ENCODE peak calls at places on chromosomes 6 and 20, in eight cellular contexts. One of them, this sample, is unnamed.

GRCh38 chr6:47134476-47135189 is 92.5 kb upstream of the ADGRF1 start:
- DNase-seq in activated T-helper 1 cell treated with anti-CD3 and anti-CD28 coated beads, Interleukin-12 subunit alpha, Interleukin-12 subunit beta, Interleukin-2, Interleukin-4 antibody, amounts not matched to agents 30 ng/mL and 10 ng/mL and 1 ng/mL, durations not matched to agents 14 hours and 24 hours and 36 hours: no peak
- DNase-seq in fibroblast of lung: peak
- DNase-seq in cardiac fibroblast: peak
- DNase-seq in SW 1271: peak
- DNase-seq in brain microvascular endothelial cell: peak
- DNase-seq in stimulated activated CD8-positive, alpha-beta memory T cell treated with anti-CD3 and anti-CD28 coated beads, Interleukin-4, amount 100 ng/mL, for 1 hour: no peak
- DNase-seq in neural crest cell: no peak
- DNase-seq in this sample: no peak

GRCh38 chr20:44598413-44599290 is 16.3 kb downstream of the PKIG start:
- DNase-seq in activated T-helper 1 cell treated with anti-CD3 and anti-CD28 coated beads, Interleukin-12 subunit alpha, Interleukin-12 subunit beta, Interleukin-2, Interleukin-4 antibody, amounts not matched to agents 30 ng/mL and 10 ng/mL and 1 ng/mL, durations not matched to agents 14 hours and 24 hours and 36 hours: peak
- DNase-seq in fibroblast of lung: no peak
- DNase-seq in cardiac fibroblast: peak
- DNase-seq in SW 1271: peak
- DNase-seq in brain microvascular endothelial cell: no peak
- DNase-seq in stimulated activated CD8-positive, alpha-beta memory T cell treated with anti-CD3 and anti-CD28 coated beads, Interleukin-4, amount 100 ng/mL, for 1 hour: no peak
- DNase-seq in neural crest cell: no peak
- DNase-seq in this sample: no peak

GRCh38 chr6:158205220-158205944 is 37.2 kb downstream of the GTF2H5 start:
- DNase-seq in activated T-helper 1 cell treated with anti-CD3 and anti-CD28 coated beads, Interleukin-12 subunit alpha, Interleukin-12 subunit beta, Interleukin-2, Interleukin-4 antibody, amounts not matched to agents 30 ng/mL and 10 ng/mL and 1 ng/mL, durations not matched to agents 14 hours and 24 hours and 36 hours: no peak
- DNase-seq in fibroblast of lung: peak
- DNase-seq in cardiac fibroblast: peak
- DNase-seq in SW 1271: no peak
- DNase-seq in brain microvascular endothelial cell: no peak
- DNase-seq in stimulated activated CD8-positive, alpha-beta memory T cell treated with anti-CD3 and anti-CD28 coated beads, Interleukin-4, amount 100 ng/mL, for 1 hour: no peak
- DNase-seq in neural crest cell: no peak
- DNase-seq in this sample: no peak

GRCh38 chr6:41470341-41471063 is 75.7 kb upstream of the FOXP4 start:
- DNase-seq in activated T-helper 1 cell treated with anti-CD3 and anti-CD28 coated beads, Interleukin-12 subunit alpha, Interleukin-12 subunit beta, Interleukin-2, Interleukin-4 antibody, amounts not matched to agents 30 ng/mL and 10 ng/mL and 1 ng/mL, durations not matched to agents 14 hours and 24 hours and 36 hours: no peak
- DNase-seq in fibroblast of lung: peak
- DNase-seq in cardiac fibroblast: peak
- DNase-seq in SW 1271: no peak
- DNase-seq in brain microvascular endothelial cell: peak
- DNase-seq in stimulated activated CD8-positive, alpha-beta memory T cell treated with anti-CD3 and anti-CD28 coated beads, Interleukin-4, amount 100 ng/mL, for 1 hour: no peak
- DNase-seq in neural crest cell: no peak
- DNase-seq in this sample: peak

GRCh38 chr20:43914697-43915208 is at the start of gene TOX2:
- DNase-seq in activated T-helper 1 cell treated with anti-CD3 and anti-CD28 coated beads, Interleukin-12 subunit alpha, Interleukin-12 subunit beta, Interleukin-2, Interleukin-4 antibody, amounts not matched to agents 30 ng/mL and 10 ng/mL and 1 ng/mL, durations not matched to agents 14 hours and 24 hours and 36 hours: peak
- DNase-seq in fibroblast of lung: peak
- DNase-seq in cardiac fibroblast: peak
- DNase-seq in SW 1271: peak
- DNase-seq in brain microvascular endothelial cell: no peak
- DNase-seq in stimulated activated CD8-positive, alpha-beta memory T cell treated with anti-CD3 and anti-CD28 coated beads, Interleukin-4, amount 100 ng/mL, for 1 hour: no peak
- DNase-seq in neural crest cell: peak
- DNase-seq in this sample: no peak

GRCh38 chr6:105459049-105459448 is 56.2 kb upstream of the PREP start:
- DNase-seq in activated T-helper 1 cell treated with anti-CD3 and anti-CD28 coated beads, Interleukin-12 subunit alpha, Interleukin-12 subunit beta, Interleukin-2, Interleukin-4 antibody, amounts not matched to agents 30 ng/mL and 10 ng/mL and 1 ng/mL, durations not matched to agents 14 hours and 24 hours and 36 hours: no peak
- DNase-seq in fibroblast of lung: peak
- DNase-seq in cardiac fibroblast: peak
- DNase-seq in SW 1271: no peak
- DNase-seq in brain microvascular endothelial cell: peak
- DNase-seq in stimulated activated CD8-positive, alpha-beta memory T cell treated with anti-CD3 and anti-CD28 coated beads, Interleukin-4, amount 100 ng/mL, for 1 hour: no peak
- DNase-seq in neural crest cell: no peak
- DNase-seq in this sample: no peak

GRCh38 chr6:11142296-11143027 is 30.9 kb upstream of the ERVFRD-1 start:
- DNase-seq in activated T-helper 1 cell treated with anti-CD3 and anti-CD28 coated beads, Interleukin-12 subunit alpha, Interleukin-12 subunit beta, Interleukin-2, Interleukin-4 antibody, amounts not matched to agents 30 ng/mL and 10 ng/mL and 1 ng/mL, durations not matched to agents 14 hours and 24 hours and 36 hours: no peak
- DNase-seq in fibroblast of lung: no peak
- DNase-seq in cardiac fibroblast: no peak
- DNase-seq in SW 1271: no peak
- DNase-seq in brain microvascular endothelial cell: no peak
- DNase-seq in stimulated activated CD8-positive, alpha-beta memory T cell treated with anti-CD3 and anti-CD28 coated beads, Interleukin-4, amount 100 ng/mL, for 1 hour: no peak
- DNase-seq in neural crest cell: no peak
- DNase-seq in this sample: no peak

GRCh38 chr6:156282087-156282486 is 495.1 kb upstream of the ARID1B start:
- DNase-seq in activated T-helper 1 cell treated with anti-CD3 and anti-CD28 coated beads, Interleukin-12 subunit alpha, Interleukin-12 subunit beta, Interleukin-2, Interleukin-4 antibody, amounts not matched to agents 30 ng/mL and 10 ng/mL and 1 ng/mL, durations not matched to agents 14 hours and 24 hours and 36 hours: no peak
- DNase-seq in fibroblast of lung: no peak
- DNase-seq in cardiac fibroblast: no peak
- DNase-seq in SW 1271: no peak
- DNase-seq in brain microvascular endothelial cell: no peak
- DNase-seq in stimulated activated CD8-positive, alpha-beta memory T cell treated with anti-CD3 and anti-CD28 coated beads, Interleukin-4, amount 100 ng/mL, for 1 hour: no peak
- DNase-seq in neural crest cell: no peak
- DNase-seq in this sample: no peak

GRCh38 chr6:12602951-12603710 is 113.4 kb upstream of the PHACTR1 start:
- DNase-seq in activated T-helper 1 cell treated with anti-CD3 and anti-CD28 coated beads, Interleukin-12 subunit alpha, Interleukin-12 subunit beta, Interleukin-2, Interleukin-4 antibody, amounts not matched to agents 30 ng/mL and 10 ng/mL and 1 ng/mL, durations not matched to agents 14 hours and 24 hours and 36 hours: no peak
- DNase-seq in fibroblast of lung: peak
- DNase-seq in cardiac fibroblast: peak
- DNase-seq in SW 1271: peak
- DNase-seq in brain microvascular endothelial cell: peak
- DNase-seq in stimulated activated CD8-positive, alpha-beta memory T cell treated with anti-CD3 and anti-CD28 coated beads, Interleukin-4, amount 100 ng/mL, for 1 hour: no peak
- DNase-seq in neural crest cell: no peak
- DNase-seq in this sample: no peak

GRCh38 chr6:7078856-7079255 is 28.9 kb upstream of the RREB1 start:
- DNase-seq in activated T-helper 1 cell treated with anti-CD3 and anti-CD28 coated beads, Interleukin-12 subunit alpha, Interleukin-12 subunit beta, Interleukin-2, Interleukin-4 antibody, amounts not matched to agents 30 ng/mL and 10 ng/mL and 1 ng/mL, durations not matched to agents 14 hours and 24 hours and 36 hours: no peak
- DNase-seq in fibroblast of lung: no peak
- DNase-seq in cardiac fibroblast: no peak
- DNase-seq in SW 1271: no peak
- DNase-seq in brain microvascular endothelial cell: no peak
- DNase-seq in stimulated activated CD8-positive, alpha-beta memory T cell treated with anti-CD3 and anti-CD28 coated beads, Interleukin-4, amount 100 ng/mL, for 1 hour: no peak
- DNase-seq in neural crest cell: no peak
- DNase-seq in this sample: no peak

GRCh38 chr20:4875578-4876067 is 125.7 kb downstream of the SLC23A2 start:
- DNase-seq in activated T-helper 1 cell treated with anti-CD3 and anti-CD28 coated beads, Interleukin-12 subunit alpha, Interleukin-12 subunit beta, Interleukin-2, Interleukin-4 antibody, amounts not matched to agents 30 ng/mL and 10 ng/mL and 1 ng/mL, durations not matched to agents 14 hours and 24 hours and 36 hours: no peak
- DNase-seq in fibroblast of lung: no peak
- DNase-seq in cardiac fibroblast: no peak
- DNase-seq in SW 1271: no peak
- DNase-seq in brain microvascular endothelial cell: no peak
- DNase-seq in stimulated activated CD8-positive, alpha-beta memory T cell treated with anti-CD3 and anti-CD28 coated beads, Interleukin-4, amount 100 ng/mL, for 1 hour: no peak
- DNase-seq in neural crest cell: no peak
- DNase-seq in this sample: no peak

GRCh38 chr20:62542862-62543261 is 67.1 kb upstream of the GATA5 start:
- DNase-seq in activated T-helper 1 cell treated with anti-CD3 and anti-CD28 coated beads, Interleukin-12 subunit alpha, Interleukin-12 subunit beta, Interleukin-2, Interleukin-4 antibody, amounts not matched to agents 30 ng/mL and 10 ng/mL and 1 ng/mL, durations not matched to agents 14 hours and 24 hours and 36 hours: no peak
- DNase-seq in fibroblast of lung: no peak
- DNase-seq in cardiac fibroblast: no peak
- DNase-seq in SW 1271: no peak
- DNase-seq in brain microvascular endothelial cell: no peak
- DNase-seq in stimulated activated CD8-positive, alpha-beta memory T cell treated with anti-CD3 and anti-CD28 coated beads, Interleukin-4, amount 100 ng/mL, for 1 hour: no peak
- DNase-seq in neural crest cell: no peak
- DNase-seq in this sample: no peak

GRCh38 chr20:1900321-1900791 is 5.1 kb downstream of the SIRPA start:
- DNase-seq in activated T-helper 1 cell treated with anti-CD3 and anti-CD28 coated beads, Interleukin-12 subunit alpha, Interleukin-12 subunit beta, Interleukin-2, Interleukin-4 antibody, amounts not matched to agents 30 ng/mL and 10 ng/mL and 1 ng/mL, durations not matched to agents 14 hours and 24 hours and 36 hours: no peak
- DNase-seq in fibroblast of lung: peak
- DNase-seq in cardiac fibroblast: peak
- DNase-seq in SW 1271: peak
- DNase-seq in brain microvascular endothelial cell: peak
- DNase-seq in stimulated activated CD8-positive, alpha-beta memory T cell treated with anti-CD3 and anti-CD28 coated beads, Interleukin-4, amount 100 ng/mL, for 1 hour: no peak
- DNase-seq in neural crest cell: peak
- DNase-seq in this sample: peak

GRCh38 chr20:57395111-57395959 is 4.1 kb downstream of the RBM38 start:
- DNase-seq in activated T-helper 1 cell treated with anti-CD3 and anti-CD28 coated beads, Interleukin-12 subunit alpha, Interleukin-12 subunit beta, Interleukin-2, Interleukin-4 antibody, amounts not matched to agents 30 ng/mL and 10 ng/mL and 1 ng/mL, durations not matched to agents 14 hours and 24 hours and 36 hours: no peak
- DNase-seq in fibroblast of lung: peak
- DNase-seq in cardiac fibroblast: peak
- DNase-seq in SW 1271: no peak
- DNase-seq in brain microvascular endothelial cell: no peak
- DNase-seq in stimulated activated CD8-positive, alpha-beta memory T cell treated with anti-CD3 and anti-CD28 coated beads, Interleukin-4, amount 100 ng/mL, for 1 hour: no peak
- DNase-seq in neural crest cell: peak
- DNase-seq in this sample: peak

GRCh38 chr6:148811472-148811871 is 64.6 kb downstream of the UST start:
- DNase-seq in activated T-helper 1 cell treated with anti-CD3 and anti-CD28 coated beads, Interleukin-12 subunit alpha, Interleukin-12 subunit beta, Interleukin-2, Interleukin-4 antibody, amounts not matched to agents 30 ng/mL and 10 ng/mL and 1 ng/mL, durations not matched to agents 14 hours and 24 hours and 36 hours: no peak
- DNase-seq in fibroblast of lung: no peak
- DNase-seq in cardiac fibroblast: no peak
- DNase-seq in SW 1271: no peak
- DNase-seq in brain microvascular endothelial cell: no peak
- DNase-seq in stimulated activated CD8-positive, alpha-beta memory T cell treated with anti-CD3 and anti-CD28 coated beads, Interleukin-4, amount 100 ng/mL, for 1 hour: no peak
- DNase-seq in neural crest cell: no peak
- DNase-seq in this sample: no peak

GRCh38 chr6:160979063-160979708 is 12.4 kb upstream of the MAP3K4 start:
- DNase-seq in activated T-helper 1 cell treated with anti-CD3 and anti-CD28 coated beads, Interleukin-12 subunit alpha, Interleukin-12 subunit beta, Interleukin-2, Interleukin-4 antibody, amounts not matched to agents 30 ng/mL and 10 ng/mL and 1 ng/mL, durations not matched to agents 14 hours and 24 hours and 36 hours: no peak
- DNase-seq in fibroblast of lung: peak
- DNase-seq in cardiac fibroblast: no peak
- DNase-seq in SW 1271: no peak
- DNase-seq in brain microvascular endothelial cell: no peak
- DNase-seq in stimulated activated CD8-positive, alpha-beta memory T cell treated with anti-CD3 and anti-CD28 coated beads, Interleukin-4, amount 100 ng/mL, for 1 hour: no peak
- DNase-seq in neural crest cell: no peak
- DNase-seq in this sample: no peak

GRCh38 chr6:77474973-77475372 is 11.7 kb upstream of the HTR1B start:
- DNase-seq in activated T-helper 1 cell treated with anti-CD3 and anti-CD28 coated beads, Interleukin-12 subunit alpha, Interleukin-12 subunit beta, Interleukin-2, Interleukin-4 antibody, amounts not matched to agents 30 ng/mL and 10 ng/mL and 1 ng/mL, durations not matched to agents 14 hours and 24 hours and 36 hours: no peak
- DNase-seq in fibroblast of lung: no peak
- DNase-seq in cardiac fibroblast: no peak
- DNase-seq in SW 1271: no peak
- DNase-seq in brain microvascular endothelial cell: no peak
- DNase-seq in stimulated activated CD8-positive, alpha-beta memory T cell treated with anti-CD3 and anti-CD28 coated beads, Interleukin-4, amount 100 ng/mL, for 1 hour: no peak
- DNase-seq in neural crest cell: no peak
- DNase-seq in this sample: no peak

GRCh38 chr6:35391240-35391968 is 49.0 kb downstream of the PPARD start:
- DNase-seq in activated T-helper 1 cell treated with anti-CD3 and anti-CD28 coated beads, Interleukin-12 subunit alpha, Interleukin-12 subunit beta, Interleukin-2, Interleukin-4 antibody, amounts not matched to agents 30 ng/mL and 10 ng/mL and 1 ng/mL, durations not matched to agents 14 hours and 24 hours and 36 hours: no peak
- DNase-seq in fibroblast of lung: peak
- DNase-seq in cardiac fibroblast: peak
- DNase-seq in SW 1271: peak
- DNase-seq in brain microvascular endothelial cell: peak
- DNase-seq in stimulated activated CD8-positive, alpha-beta memory T cell treated with anti-CD3 and anti-CD28 coated beads, Interleukin-4, amount 100 ng/mL, for 1 hour: no peak
- DNase-seq in neural crest cell: no peak
- DNase-seq in this sample: no peak

GRCh38 chr20:51486197-51487005 is 56.1 kb downstream of the NFATC2 start:
- DNase-seq in activated T-helper 1 cell treated with anti-CD3 and anti-CD28 coated beads, Interleukin-12 subunit alpha, Interleukin-12 subunit beta, Interleukin-2, Interleukin-4 antibody, amounts not matched to agents 30 ng/mL and 10 ng/mL and 1 ng/mL, durations not matched to agents 14 hours and 24 hours and 36 hours: no peak
- DNase-seq in fibroblast of lung: peak
- DNase-seq in cardiac fibroblast: no peak
- DNase-seq in SW 1271: no peak
- DNase-seq in brain microvascular endothelial cell: peak
- DNase-seq in stimulated activated CD8-positive, alpha-beta memory T cell treated with anti-CD3 and anti-CD28 coated beads, Interleukin-4, amount 100 ng/mL, for 1 hour: no peak
- DNase-seq in neural crest cell: no peak
- DNase-seq in this sample: no peak

GRCh38 chr6:137995371-137995770 is 111.8 kb downstream of the PERP start:
- DNase-seq in activated T-helper 1 cell treated with anti-CD3 and anti-CD28 coated beads, Interleukin-12 subunit alpha, Interleukin-12 subunit beta, Interleukin-2, Interleukin-4 antibody, amounts not matched to agents 30 ng/mL and 10 ng/mL and 1 ng/mL, durations not matched to agents 14 hours and 24 hours and 36 hours: no peak
- DNase-seq in fibroblast of lung: no peak
- DNase-seq in cardiac fibroblast: no peak
- DNase-seq in SW 1271: no peak
- DNase-seq in brain microvascular endothelial cell: no peak
- DNase-seq in stimulated activated CD8-positive, alpha-beta memory T cell treated with anti-CD3 and anti-CD28 coated beads, Interleukin-4, amount 100 ng/mL, for 1 hour: no peak
- DNase-seq in neural crest cell: no peak
- DNase-seq in this sample: no peak

GRCh38 chr6:287500-287883 is 4.8 kb upstream of the DUSP22 start:
- DNase-seq in activated T-helper 1 cell treated with anti-CD3 and anti-CD28 coated beads, Interleukin-12 subunit alpha, Interleukin-12 subunit beta, Interleukin-2, Interleukin-4 antibody, amounts not matched to agents 30 ng/mL and 10 ng/mL and 1 ng/mL, durations not matched to agents 14 hours and 24 hours and 36 hours: no peak
- DNase-seq in fibroblast of lung: no peak
- DNase-seq in cardiac fibroblast: no peak
- DNase-seq in SW 1271: no peak
- DNase-seq in brain microvascular endothelial cell: no peak
- DNase-seq in stimulated activated CD8-positive, alpha-beta memory T cell treated with anti-CD3 and anti-CD28 coated beads, Interleukin-4, amount 100 ng/mL, for 1 hour: no peak
- DNase-seq in neural crest cell: no peak
- DNase-seq in this sample: no peak

GRCh38 chr6:76876922-76877553 is 586.3 kb downstream of the HTR1B start:
- DNase-seq in activated T-helper 1 cell treated with anti-CD3 and anti-CD28 coated beads, Interleukin-12 subunit alpha, Interleukin-12 subunit beta, Interleukin-2, Interleukin-4 antibody, amounts not matched to agents 30 ng/mL and 10 ng/mL and 1 ng/mL, durations not matched to agents 14 hours and 24 hours and 36 hours: no peak
- DNase-seq in fibroblast of lung: peak
- DNase-seq in cardiac fibroblast: peak
- DNase-seq in SW 1271: no peak
- DNase-seq in brain microvascular endothelial cell: peak
- DNase-seq in stimulated activated CD8-positive, alpha-beta memory T cell treated with anti-CD3 and anti-CD28 coated beads, Interleukin-4, amount 100 ng/mL, for 1 hour: no peak
- DNase-seq in neural crest cell: peak
- DNase-seq in this sample: no peak

GRCh38 chr20:53895385-53895755 is 175.0 kb downstream of the BCAS1 start:
- DNase-seq in activated T-helper 1 cell treated with anti-CD3 and anti-CD28 coated beads, Interleukin-12 subunit alpha, Interleukin-12 subunit beta, Interleukin-2, Interleukin-4 antibody, amounts not matched to agents 30 ng/mL and 10 ng/mL and 1 ng/mL, durations not matched to agents 14 hours and 24 hours and 36 hours: no peak
- DNase-seq in fibroblast of lung: no peak
- DNase-seq in cardiac fibroblast: no peak
- DNase-seq in SW 1271: no peak
- DNase-seq in brain microvascular endothelial cell: no peak
- DNase-seq in stimulated activated CD8-positive, alpha-beta memory T cell treated with anti-CD3 and anti-CD28 coated beads, Interleukin-4, amount 100 ng/mL, for 1 hour: no peak
- DNase-seq in neural crest cell: no peak
- DNase-seq in this sample: no peak

GRCh38 chr6:12254228-12254627 is 35.9 kb upstream of the EDN1 start:
- DNase-seq in activated T-helper 1 cell treated with anti-CD3 and anti-CD28 coated beads, Interleukin-12 subunit alpha, Interleukin-12 subunit beta, Interleukin-2, Interleukin-4 antibody, amounts not matched to agents 30 ng/mL and 10 ng/mL and 1 ng/mL, durations not matched to agents 14 hours and 24 hours and 36 hours: no peak
- DNase-seq in fibroblast of lung: no peak
- DNase-seq in cardiac fibroblast: no peak
- DNase-seq in SW 1271: no peak
- DNase-seq in brain microvascular endothelial cell: no peak
- DNase-seq in stimulated activated CD8-positive, alpha-beta memory T cell treated with anti-CD3 and anti-CD28 coated beads, Interleukin-4, amount 100 ng/mL, for 1 hour: no peak
- DNase-seq in neural crest cell: no peak
- DNase-seq in this sample: no peak

GRCh38 chr6:167998206-167998605 is 735 bp downstream of the KIF25 start:
- DNase-seq in activated T-helper 1 cell treated with anti-CD3 and anti-CD28 coated beads, Interleukin-12 subunit alpha, Interleukin-12 subunit beta, Interleukin-2, Interleukin-4 antibody, amounts not matched to agents 30 ng/mL and 10 ng/mL and 1 ng/mL, durations not matched to agents 14 hours and 24 hours and 36 hours: no peak
- DNase-seq in fibroblast of lung: no peak
- DNase-seq in cardiac fibroblast: no peak
- DNase-seq in SW 1271: no peak
- DNase-seq in brain microvascular endothelial cell: no peak
- DNase-seq in stimulated activated CD8-positive, alpha-beta memory T cell treated with anti-CD3 and anti-CD28 coated beads, Interleukin-4, amount 100 ng/mL, for 1 hour: no peak
- DNase-seq in neural crest cell: no peak
- DNase-seq in this sample: no peak

GRCh38 chr6:127813682-127814027 is 87.2 kb downstream of the THEMIS start:
- DNase-seq in activated T-helper 1 cell treated with anti-CD3 and anti-CD28 coated beads, Interleukin-12 subunit alpha, Interleukin-12 subunit beta, Interleukin-2, Interleukin-4 antibody, amounts not matched to agents 30 ng/mL and 10 ng/mL and 1 ng/mL, durations not matched to agents 14 hours and 24 hours and 36 hours: no peak
- DNase-seq in fibroblast of lung: no peak
- DNase-seq in cardiac fibroblast: no peak
- DNase-seq in SW 1271: no peak
- DNase-seq in brain microvascular endothelial cell: no peak
- DNase-seq in stimulated activated CD8-positive, alpha-beta memory T cell treated with anti-CD3 and anti-CD28 coated beads, Interleukin-4, amount 100 ng/mL, for 1 hour: no peak
- DNase-seq in neural crest cell: no peak
- DNase-seq in this sample: no peak

GRCh38 chr6:20098267-20098876 is 113.9 kb downstream of the MBOAT1 start:
- DNase-seq in activated T-helper 1 cell treated with anti-CD3 and anti-CD28 coated beads, Interleukin-12 subunit alpha, Interleukin-12 subunit beta, Interleukin-2, Interleukin-4 antibody, amounts not matched to agents 30 ng/mL and 10 ng/mL and 1 ng/mL, durations not matched to agents 14 hours and 24 hours and 36 hours: no peak
- DNase-seq in fibroblast of lung: peak
- DNase-seq in cardiac fibroblast: no peak
- DNase-seq in SW 1271: no peak
- DNase-seq in brain microvascular endothelial cell: no peak
- DNase-seq in stimulated activated CD8-positive, alpha-beta memory T cell treated with anti-CD3 and anti-CD28 coated beads, Interleukin-4, amount 100 ng/mL, for 1 hour: no peak
- DNase-seq in neural crest cell: no peak
- DNase-seq in this sample: no peak

GRCh38 chr6:41728073-41728936 is 7.1 kb downstream of the TFEB start:
- DNase-seq in activated T-helper 1 cell treated with anti-CD3 and anti-CD28 coated beads, Interleukin-12 subunit alpha, Interleukin-12 subunit beta, Interleukin-2, Interleukin-4 antibody, amounts not matched to agents 30 ng/mL and 10 ng/mL and 1 ng/mL, durations not matched to agents 14 hours and 24 hours and 36 hours: no peak
- DNase-seq in fibroblast of lung: no peak
- DNase-seq in cardiac fibroblast: no peak
- DNase-seq in SW 1271: no peak
- DNase-seq in brain microvascular endothelial cell: no peak
- DNase-seq in stimulated activated CD8-positive, alpha-beta memory T cell treated with anti-CD3 and anti-CD28 coated beads, Interleukin-4, amount 100 ng/mL, for 1 hour: no peak
- DNase-seq in neural crest cell: no peak
- DNase-seq in this sample: no peak